ENCODE peak calls at places on chromosomes 16 and 17, in six cellular contexts. One of them, this sample, is unnamed.

GRCh38 chr17:49548506-49549310 is 27.0 kb upstream of the NXPH3 start:
- DNase-seq in choroid plexus epithelial cell: peak
- DNase-seq in smooth muscle cell of the brain vasculature: no peak
- DNase-seq in osteocyte: no peak
- DNase-seq in SJCRH30: peak
- DNase-seq in mesothelial cell of epicardium: no peak
- DNase-seq in this sample: no peak

GRCh38 chr17:60506312-60506711 is 19.7 kb downstream of the APPBP2 start:
- DNase-seq in smooth muscle cell of the brain vasculature: peak
- DNase-seq in SJCRH30: no peak
- DNase-seq in mesothelial cell of epicardium: no peak
- DNase-seq in choroid plexus epithelial cell: peak
- DNase-seq in osteocyte: no peak
- DNase-seq in this sample: no peak

GRCh38 chr16:50696575-50697420 is 3.4 kb downstream of the NOD2 start:
- DNase-seq in SJCRH30: peak
- DNase-seq in osteocyte: no peak
- DNase-seq in mesothelial cell of epicardium: no peak
- DNase-seq in choroid plexus epithelial cell: peak
- DNase-seq in smooth muscle cell of the brain vasculature: no peak
- DNase-seq in this sample: peak

GRCh38 chr16:30359871-30360170 is 4.7 kb upstream of the CD2BP2 start:
- DNase-seq in mesothelial cell of epicardium: no peak
- DNase-seq in osteocyte: no peak
- DNase-seq in SJCRH30: no peak
- DNase-seq in choroid plexus epithelial cell: no peak
- DNase-seq in smooth muscle cell of the brain vasculature: no peak
- DNase-seq in this sample: no peak

GRCh38 chr17:80888276-80889160 is 103.1 kb upstream of the CHMP6 start:
- DNase-seq in smooth muscle cell of the brain vasculature: no peak
- DNase-seq in choroid plexus epithelial cell: no peak
- DNase-seq in SJCRH30: no peak
- DNase-seq in osteocyte: no peak
- DNase-seq in mesothelial cell of epicardium: no peak
- DNase-seq in this sample: no peak

GRCh38 chr17:63841350-63842172 is 924 bp downstream of the SMARCD2 start:
- DNase-seq in mesothelial cell of epicardium: peak
- DNase-seq in smooth muscle cell of the brain vasculature: no peak
- DNase-seq in osteocyte: peak
- DNase-seq in SJCRH30: peak
- DNase-seq in choroid plexus epithelial cell: peak
- DNase-seq in this sample: no peak

GRCh38 chr17:44354582-44355309 is 8.9 kb downstream of the FAM171A2 start:
- DNase-seq in choroid plexus epithelial cell: no peak
- DNase-seq in SJCRH30: no peak
- DNase-seq in smooth muscle cell of the brain vasculature: no peak
- DNase-seq in osteocyte: no peak
- DNase-seq in mesothelial cell of epicardium: peak
- DNase-seq in this sample: no peak

GRCh38 chr17:71111945-71112344 is 942.6 kb downstream of the KCNJ2 start:
- DNase-seq in smooth muscle cell of the brain vasculature: no peak
- DNase-seq in SJCRH30: no peak
- DNase-seq in choroid plexus epithelial cell: no peak
- DNase-seq in mesothelial cell of epicardium: no peak
- DNase-seq in osteocyte: no peak
- DNase-seq in this sample: no peak

GRCh38 chr17:5443728-5444127 is 4.8 kb upstream of the C1QBP start:
- DNase-seq in smooth muscle cell of the brain vasculature: no peak
- DNase-seq in osteocyte: no peak
- DNase-seq in mesothelial cell of epicardium: no peak
- DNase-seq in choroid plexus epithelial cell: no peak
- DNase-seq in SJCRH30: no peak
- DNase-seq in this sample: no peak

GRCh38 chr16:17561056-17561455 is 90.3 kb upstream of the XYLT1 start:
- DNase-seq in mesothelial cell of epicardium: peak
- DNase-seq in smooth muscle cell of the brain vasculature: no peak
- DNase-seq in SJCRH30: no peak
- DNase-seq in choroid plexus epithelial cell: no peak
- DNase-seq in osteocyte: no peak
- DNase-seq in this sample: peak

GRCh38 chr17:74957935-74958549 is 14.5 kb downstream of the HID1 start:
- DNase-seq in osteocyte: peak
- DNase-seq in smooth muscle cell of the brain vasculature: peak
- DNase-seq in choroid plexus epithelial cell: peak
- DNase-seq in mesothelial cell of epicardium: peak
- DNase-seq in SJCRH30: peak
- DNase-seq in this sample: no peak

GRCh38 chr17:35242158-35242804 is 591 bp upstream of the SLFN5 start:
- DNase-seq in choroid plexus epithelial cell: peak
- DNase-seq in osteocyte: no peak
- DNase-seq in smooth muscle cell of the brain vasculature: no peak
- DNase-seq in SJCRH30: peak
- DNase-seq in mesothelial cell of epicardium: peak
- DNase-seq in this sample: peak

GRCh38 chr17:70110443-70110880 is 35.4 kb downstream of the KCNJ16 start:
- DNase-seq in smooth muscle cell of the brain vasculature: peak
- DNase-seq in choroid plexus epithelial cell: peak
- DNase-seq in SJCRH30: no peak
- DNase-seq in osteocyte: no peak
- DNase-seq in mesothelial cell of epicardium: no peak
- DNase-seq in this sample: no peak

GRCh38 chr17:81348097-81349055 is 46.9 kb upstream of the BAHCC1 start:
- DNase-seq in choroid plexus epithelial cell: no peak
- DNase-seq in smooth muscle cell of the brain vasculature: no peak
- DNase-seq in mesothelial cell of epicardium: no peak
- DNase-seq in SJCRH30: peak
- DNase-seq in osteocyte: no peak
- DNase-seq in this sample: no peak

This sample was measured in NCI-H2029 treated with DMSO at 0.1 percent for 48 hours.